ENCODE peak calls at places on chromosomes 16 and 17, in six cellular contexts. U is neural progenitor cell; K is thyroid gland; X is sigmoid colon; O is tibial artery; M is CD8-positive, alpha-beta T cell. G is an unnamed sample.

GRCh38 chr17:43353364-43353763 is 45.4 kb upstream of the ARL4D start:
- DNase-seq in O (no peak), X (no peak), M (no peak), U (no peak), K (no peak), G (no peak)

GRCh38 chr16:57150682-57151330 is 35.0 kb downstream of the PSME3IP1 start:
- DNase-seq in U (no peak), X (peak; percentile 47), O (no peak), M (no peak), K (peak; percentile 63), G (no peak)

GRCh38 chr16:9048302-9048700 is 43.1 kb upstream of the HAPSTR1 start:
- DNase-seq in K (no peak), O (peak; percentile 21), X (no peak), M (no peak), U (no peak), G (no peak)

GRCh38 chr17:48027322-48027981 is 10.1 kb downstream of the COPZ2 start:
- DNase-seq in M (no peak), O (no peak), K (no peak), U (peak; percentile 25), X (no peak), G (no peak)

GRCh38 chr17:45131616-45132301 is 556 bp downstream of the PLCD3 start:
- DNase-seq in O (no peak), X (peak; percentile 79), M (peak; percentile 71), K (no peak), U (peak; percentile 82), G (no peak)

GRCh38 chr17:48970865-48971687 is 2.7 kb upstream of the GIP start:
- DNase-seq in K (no peak), O (no peak), X (peak; percentile 36), U (peak; percentile 30), M (no peak), G (no peak)

GRCh38 chr16:23424292-23424958 is 28.6 kb downstream of the COG7 start:
- DNase-seq in O (no peak), U (no peak), X (peak; percentile 89), K (peak; percentile 91), M (no peak), G (peak; percentile 90)

GRCh38 chr17:48751172-48751571 is 22.6 kb upstream of the HOXB13 start:
- DNase-seq in M (no peak), K (no peak), U (no peak), X (no peak), O (no peak), G (no peak)

GRCh38 chr17:81494984-81495383 is 17.6 kb downstream of the ACTG1 start:
- DNase-seq in M (no peak), X (no peak), U (peak; percentile 10), K (peak; percentile 31), O (no peak), G (no peak)

GRCh38 chr17:56131431-56131830 is 21.8 kb upstream of the ANKFN1 start:
- DNase-seq in X (no peak), O (no peak), U (no peak), K (no peak), M (no peak), G (no peak)

GRCh38 chr16:35414563-35414962 is 1955.2 kb downstream of the TP53TG3F start:
- DNase-seq in O (no peak), K (no peak), X (no peak), M (no peak), U (no peak), G (no peak)

GRCh38 chr17:27349540-27350021 is 55.7 kb downstream of the WSB1 start:
- DNase-seq in K (peak; percentile 30), M (no peak), X (no peak), U (no peak), O (no peak), G (no peak)

GRCh38 chr17:50184611-50185398 is 16.6 kb downstream of the COL1A1 start:
- DNase-seq in M (no peak), X (peak; percentile 92), U (peak; percentile 31), O (peak; percentile 88), K (no peak), G (no peak)

DNA sequence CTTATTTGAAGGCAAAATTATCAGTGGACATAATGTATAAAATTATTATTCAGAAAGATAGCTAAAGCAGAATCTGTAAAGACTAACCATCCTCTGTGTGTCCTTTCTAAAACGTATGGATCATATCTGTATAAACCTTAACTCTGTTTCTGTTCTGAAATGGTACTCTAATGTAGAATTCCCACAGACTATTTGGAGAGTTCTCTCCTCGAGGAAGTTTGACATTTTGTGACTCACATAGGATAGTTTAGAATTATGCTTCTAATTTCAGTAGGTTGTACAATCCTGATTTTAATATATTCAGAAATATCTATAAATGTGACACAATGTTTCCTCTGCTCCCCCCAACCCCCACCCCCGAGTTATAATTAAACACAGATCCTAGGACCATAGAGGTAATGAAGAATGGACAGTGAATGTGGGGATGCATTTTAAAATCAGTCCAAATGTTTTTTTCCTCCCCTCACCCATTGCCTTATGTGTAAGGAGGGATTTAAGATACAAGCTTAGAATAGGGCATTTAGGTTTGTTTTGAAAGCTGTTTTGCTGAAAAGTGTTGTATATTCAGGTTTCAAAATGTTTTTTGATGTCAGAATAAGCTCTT is 66.8 kb downstream of the BCAS3 start:
- DNase-seq in M (no peak), U (no peak), K (no peak), X (no peak), O (no peak), G (no peak)
- H3K4me3 ChIP-seq in M (no peak overlapping the region), U (no peak overlapping the region), K (no peak overlapping the region), X (no peak overlapping the region), O (no peak overlapping the region), G (peak overlapping the region; percentile 43)

GRCh38 chr16:87356491-87356853 is 27.1 kb downstream of the FBXO31 start:
- DNase-seq in X (no peak), K (no peak), U (no peak), O (no peak), M (no peak), G (no peak)
- H3K4me1 ChIP-seq in X (peaks cover under 1% of the 10 kb centered on the region), K (no peaks in the 10 kb centered on the region), U (no peaks in the 10 kb centered on the region), O (no peaks in the 10 kb centered on the region), M (no peaks in the 10 kb centered on the region), G (no peaks in the 10 kb centered on the region)

GRCh38 chr17:32854177-32854576 is 22.7 kb downstream of the MYO1D start:
- DNase-seq in M (no peak), O (no peak), U (no peak), X (no peak), K (no peak), G (no peak)
- H3K4me3 ChIP-seq in M (no peak overlapping the region), O (no peak overlapping the region), U (no peak overlapping the region), X (no peak overlapping the region), K (no peak overlapping the region), G (no peak overlapping the region)

GRCh38 chr16:25031132-25031440 is 15.9 kb upstream of the ARHGAP17 start:
- DNase-seq in K (no peak), U (no peak), M (no peak), X (no peak), O (no peak), G (no peak)
- H3K4me1 ChIP-seq in K (peaks cover 14% of the 10 kb centered on the region), U (peaks cover 6% of the 10 kb centered on the region), M (peaks cover 14% of the 10 kb centered on the region), X (peaks cover 20% of the 10 kb centered on the region), O (peaks cover 28% of the 10 kb centered on the region), G (no peaks in the 10 kb centered on the region)

DNA sequence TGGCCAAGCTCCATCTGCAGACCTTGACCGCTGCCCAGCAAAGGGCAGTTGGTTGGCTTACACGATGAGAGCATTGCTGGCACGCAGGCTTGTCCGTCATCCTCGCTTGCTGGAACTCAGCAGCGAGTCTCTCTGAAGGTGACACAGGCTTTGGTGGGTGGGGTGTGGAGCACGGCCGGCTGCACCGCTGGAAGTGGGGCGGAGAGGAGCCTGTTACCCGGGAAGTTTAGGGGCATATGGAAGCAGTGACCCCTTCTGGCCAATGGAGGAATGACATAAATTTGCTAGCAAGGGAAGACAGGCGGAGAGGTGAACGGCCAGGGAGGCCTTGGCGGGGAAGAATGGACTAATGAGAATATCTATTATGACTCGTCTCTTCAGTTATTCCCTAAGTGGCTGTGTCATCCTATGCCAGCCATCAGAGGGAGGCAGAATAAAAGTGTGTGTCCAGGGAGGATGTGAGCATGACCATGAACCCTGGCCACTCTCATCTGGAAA is 65.9 kb upstream of the SDK2 start:
- DNase-seq in O (peak; percentile 34), K (peak; percentile 78), U (peak; percentile 83), M (peak; percentile 80), X (no peak), G (no peak)
- H3K4me3 ChIP-seq in O (no peak overlapping the region), K (no peak overlapping the region), U (no peak overlapping the region), M (no peak overlapping the region), X (no peak overlapping the region), G (no peak overlapping the region)

GRCh38 chr17:59332890-59333377 is 1.5 kb downstream of the YPEL2 start:
- DNase-seq in K (peak; percentile 39), U (no peak), X (peak; percentile 75), O (peak; percentile 76), M (no peak), G (no peak)
- H3K4me1 ChIP-seq in K (peaks cover 76% of the 10 kb centered on the region), U (peaks cover 48% of the 10 kb centered on the region), X (peaks cover 75% of the 10 kb centered on the region), O (peaks cover 78% of the 10 kb centered on the region), M (peaks cover 59% of the 10 kb centered on the region), G (peaks cover 24% of the 10 kb centered on the region)

DNA sequence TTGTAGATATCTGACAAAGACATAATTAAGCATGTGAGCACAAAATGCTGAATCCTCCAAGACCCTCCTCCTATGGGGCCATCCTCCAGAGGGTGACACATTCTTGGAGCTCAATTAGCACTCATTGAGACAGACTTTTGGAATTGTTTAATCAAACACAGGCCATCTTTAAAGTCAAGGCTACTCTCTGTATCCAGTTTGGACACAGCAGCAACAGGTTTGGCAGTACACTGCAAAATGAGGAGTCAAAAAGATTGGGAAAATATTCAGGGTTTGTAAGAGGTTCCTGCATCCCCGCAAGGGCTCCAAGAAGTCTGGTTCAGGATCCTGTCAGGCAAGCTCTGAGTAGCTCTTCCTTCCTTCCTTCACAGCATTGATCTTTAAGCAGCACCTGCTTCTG is 1.3 kb downstream of the ITFG1 start:
- DNase-seq in X (no peak), O (no peak), U (no peak), M (no peak), K (no peak), G (no peak)
- H3K4me3 ChIP-seq in X (peak overlapping the region; percentile 94), O (no peak overlapping the region), U (peak overlapping the region; percentile 82), M (no peak overlapping the region), K (peak overlapping the region; percentile 73), G (no peak overlapping the region)

DNA sequence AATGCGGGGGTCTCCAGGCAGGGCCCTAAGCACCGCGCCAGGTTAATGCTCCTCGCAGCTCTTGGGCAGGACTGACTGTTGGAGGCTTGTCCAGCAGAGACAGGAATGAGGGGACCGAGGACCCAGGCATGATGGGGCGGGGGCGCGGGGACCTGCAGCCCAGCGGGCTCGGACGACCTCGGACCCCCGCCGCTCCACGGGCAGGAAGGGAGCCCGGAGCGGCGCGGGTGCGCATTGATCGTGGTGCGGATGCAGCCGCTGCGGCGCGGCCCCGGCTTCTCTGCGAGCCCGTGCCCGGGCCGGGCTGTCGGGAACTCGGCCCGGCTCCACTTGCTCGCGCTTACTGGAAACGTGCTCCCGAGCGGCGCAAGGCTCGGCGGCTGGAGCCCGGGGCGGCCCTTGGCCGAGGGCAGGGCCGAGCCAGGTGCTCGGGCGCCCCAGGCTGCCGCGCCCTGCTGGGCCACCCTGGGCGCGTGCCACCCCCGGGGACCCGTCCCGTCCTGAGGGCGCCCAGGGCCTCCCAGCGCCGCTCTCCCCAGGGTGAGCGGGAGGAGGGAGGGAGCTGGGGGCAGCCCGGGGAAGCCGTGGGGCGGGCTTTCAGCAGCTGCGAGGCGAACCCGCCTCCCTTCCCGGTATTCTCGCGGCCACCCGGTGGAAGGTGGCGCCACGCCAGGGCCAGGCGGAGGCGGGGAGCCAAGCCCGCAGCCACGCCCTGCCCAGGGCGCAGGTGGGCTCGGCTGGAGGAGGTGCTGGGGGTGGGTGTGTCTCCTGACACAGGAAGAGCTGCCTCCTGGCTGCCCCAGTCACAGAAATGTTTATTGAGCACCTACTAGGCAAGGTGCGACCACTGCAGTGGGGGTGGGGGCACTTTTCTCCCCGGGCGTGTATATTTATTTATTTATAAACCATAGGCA is 45.9 kb downstream of the SOCS3 start:
- DNase-seq in X (peak; percentile 85), O (peak; percentile 49), M (peak; percentile 77), K (peak; percentile 87), U (peak; percentile 75), G (peak; percentile 62)
- H3K4me1 ChIP-seq in X (peaks cover 41% of the 10 kb centered on the region), O (peaks cover 40% of the 10 kb centered on the region), M (peaks cover 39% of the 10 kb centered on the region), K (peaks cover 49% of the 10 kb centered on the region), U (peaks cover 25% of the 10 kb centered on the region), G (peaks cover 7% of the 10 kb centered on the region)